ENCODE peak calls at places on chromosomes 2 and 18, in five cellular contexts. One of them, this sample, is unnamed.

GRCh38 chr18:3262234-3263171 is 570 bp downstream of the MYL12B start:
- DNase-seq in IMR-90: no peak
- DNase-seq in A549: no peak
- DNase-seq in K562: no peak
- DNase-seq in SK-N-SH: no peak
- DNase-seq in this sample: no peak

GRCh38 chr18:21599585-21600525 is 649 bp downstream of the ESCO1 start:
- DNase-seq in IMR-90: peak; percentile 9
- DNase-seq in A549: peak; percentile 21
- DNase-seq in K562: peak; percentile 66
- DNase-seq in SK-N-SH: peak; percentile 82
- DNase-seq in this sample: no peak

GRCh38 chr2:27263287-27264252 is 723 bp upstream of the SLC30A3 start:
- DNase-seq in IMR-90: no peak
- DNase-seq in A549: no peak
- DNase-seq in K562: no peak
- DNase-seq in SK-N-SH: peak; percentile 65
- DNase-seq in this sample: no peak

GRCh38 chr2:197538412-197538811 is 22.5 kb downstream of the MOB4 start:
- DNase-seq in IMR-90: peak; percentile 33
- DNase-seq in A549: no peak
- DNase-seq in K562: no peak
- DNase-seq in SK-N-SH: no peak
- DNase-seq in this sample: no peak

GRCh38 chr2:216992056-216992455 is 132.2 kb upstream of the TNP1 start:
- DNase-seq in IMR-90: no peak
- DNase-seq in A549: no peak
- DNase-seq in K562: no peak
- DNase-seq in SK-N-SH: no peak
- DNase-seq in this sample: no peak

GRCh38 chr2:84970956-84971798 is at the start of gene KCMF1:
- DNase-seq in IMR-90: peak; percentile 74
- DNase-seq in A549: no peak
- DNase-seq in K562: peak; percentile 89
- DNase-seq in SK-N-SH: peak; percentile 93
- DNase-seq in this sample: no peak

GRCh38 chr2:65033178-65033577 is 23.0 kb upstream of the CEP68 start:
- DNase-seq in IMR-90: no peak
- DNase-seq in A549: peak; percentile 29
- DNase-seq in K562: peak; percentile 47
- DNase-seq in SK-N-SH: peak; percentile 44
- DNase-seq in this sample: no peak

GRCh38 chr2:152825834-152826233 is 107.4 kb downstream of the ARL6IP6 start:
- DNase-seq in IMR-90: peak; percentile 24
- DNase-seq in A549: no peak
- DNase-seq in K562: no peak
- DNase-seq in SK-N-SH: no peak
- DNase-seq in this sample: no peak

GRCh38 chr18:32998285-32998684 is 225.5 kb upstream of the KLHL14 start:
- DNase-seq in IMR-90: no peak
- DNase-seq in A549: no peak
- DNase-seq in K562: no peak
- DNase-seq in SK-N-SH: no peak
- DNase-seq in this sample: no peak

GRCh38 chr18:2540575-2540974 is 30.7 kb downstream of the METTL4 start:
- DNase-seq in IMR-90: no peak
- DNase-seq in A549: no peak
- DNase-seq in K562: no peak
- DNase-seq in SK-N-SH: no peak
- DNase-seq in this sample: no peak

GRCh38 chr18:73879771-73880170 is 267.9 kb downstream of the FBXO15 start:
- DNase-seq in IMR-90: peak; percentile 66
- DNase-seq in A549: no peak
- DNase-seq in K562: no peak
- DNase-seq in SK-N-SH: no peak
- DNase-seq in this sample: no peak

GRCh38 chr2:162256621-162257020 is 13.4 kb upstream of the FAP start:
- DNase-seq in IMR-90: peak; percentile 37
- DNase-seq in A549: no peak
- DNase-seq in K562: no peak
- DNase-seq in SK-N-SH: no peak
- DNase-seq in this sample: no peak

GRCh38 chr2:122748552-122749011 is 993.1 kb downstream of the TSN start:
- DNase-seq in IMR-90: no peak
- DNase-seq in A549: no peak
- DNase-seq in K562: no peak
- DNase-seq in SK-N-SH: no peak
- DNase-seq in this sample: no peak

GRCh38 chr2:56287974-56288373 is 104.2 kb downstream of the CCDC85A start:
- DNase-seq in IMR-90: no peak
- DNase-seq in A549: no peak
- DNase-seq in K562: no peak
- DNase-seq in SK-N-SH: no peak
- DNase-seq in this sample: no peak
- TF ChIP-seq RCOR1 in IMR-90: no peak
- TF ChIP-seq RCOR1 in A549: no peak
- TF ChIP-seq RCOR1 in K562: no peak
- TF ChIP-seq RCOR1 in SK-N-SH: no peak
- TF ChIP-seq RCOR1 in this sample: no peak

GRCh38 chr2:62382757-62383156 is 123.2 kb downstream of the TMEM17 start:
- DNase-seq in IMR-90: peak; percentile 10
- DNase-seq in A549: no peak
- DNase-seq in K562: no peak
- DNase-seq in SK-N-SH: no peak
- DNase-seq in this sample: no peak

GRCh38 chr2:62383843-62384242 is 122.2 kb downstream of the TMEM17 start:
- DNase-seq in IMR-90: peak; percentile 20
- DNase-seq in A549: no peak
- DNase-seq in K562: no peak
- DNase-seq in SK-N-SH: no peak
- DNase-seq in this sample: no peak

GRCh38 chr2:62379576-62379975 is 126.4 kb downstream of the TMEM17 start:
- DNase-seq in IMR-90: no peak
- DNase-seq in A549: no peak
- DNase-seq in K562: no peak
- DNase-seq in SK-N-SH: no peak
- DNase-seq in this sample: no peak

GRCh38 chr2:62381672-62382071 is 124.3 kb downstream of the TMEM17 start:
- DNase-seq in IMR-90: no peak
- DNase-seq in A549: no peak
- DNase-seq in K562: no peak
- DNase-seq in SK-N-SH: no peak
- DNase-seq in this sample: no peak

GRCh38 chr2:62382122-62382521 is 123.9 kb downstream of the TMEM17 start:
- DNase-seq in IMR-90: no peak
- DNase-seq in A549: no peak
- DNase-seq in K562: no peak
- DNase-seq in SK-N-SH: no peak
- DNase-seq in this sample: no peak
- TF ChIP-seq RCOR1 in IMR-90: no peak
- TF ChIP-seq RCOR1 in A549: no peak
- TF ChIP-seq RCOR1 in K562: no peak
- TF ChIP-seq RCOR1 in SK-N-SH: no peak
- TF ChIP-seq RCOR1 in this sample: no peak

GRCh38 chr2:234679151-234679765 is 182.4 kb upstream of the ARL4C start:
- DNase-seq in IMR-90: no peak
- DNase-seq in A549: no peak
- DNase-seq in K562: no peak
- DNase-seq in SK-N-SH: no peak
- DNase-seq in this sample: no peak

GRCh38 chr2:234680688-234681050 is 183.8 kb upstream of the ARL4C start:
- DNase-seq in IMR-90: no peak
- DNase-seq in A549: no peak
- DNase-seq in K562: no peak
- DNase-seq in SK-N-SH: no peak
- DNase-seq in this sample: no peak

GRCh38 chr2:234678721-234679120 is 181.8 kb upstream of the ARL4C start:
- DNase-seq in IMR-90: peak; percentile 67
- DNase-seq in A549: no peak
- DNase-seq in K562: no peak
- DNase-seq in SK-N-SH: no peak
- DNase-seq in this sample: no peak

GRCh38 chr2:234681206-234681605 is 184.3 kb upstream of the ARL4C start:
- DNase-seq in IMR-90: no peak
- DNase-seq in A549: no peak
- DNase-seq in K562: no peak
- DNase-seq in SK-N-SH: no peak
- DNase-seq in this sample: no peak

DNA sequence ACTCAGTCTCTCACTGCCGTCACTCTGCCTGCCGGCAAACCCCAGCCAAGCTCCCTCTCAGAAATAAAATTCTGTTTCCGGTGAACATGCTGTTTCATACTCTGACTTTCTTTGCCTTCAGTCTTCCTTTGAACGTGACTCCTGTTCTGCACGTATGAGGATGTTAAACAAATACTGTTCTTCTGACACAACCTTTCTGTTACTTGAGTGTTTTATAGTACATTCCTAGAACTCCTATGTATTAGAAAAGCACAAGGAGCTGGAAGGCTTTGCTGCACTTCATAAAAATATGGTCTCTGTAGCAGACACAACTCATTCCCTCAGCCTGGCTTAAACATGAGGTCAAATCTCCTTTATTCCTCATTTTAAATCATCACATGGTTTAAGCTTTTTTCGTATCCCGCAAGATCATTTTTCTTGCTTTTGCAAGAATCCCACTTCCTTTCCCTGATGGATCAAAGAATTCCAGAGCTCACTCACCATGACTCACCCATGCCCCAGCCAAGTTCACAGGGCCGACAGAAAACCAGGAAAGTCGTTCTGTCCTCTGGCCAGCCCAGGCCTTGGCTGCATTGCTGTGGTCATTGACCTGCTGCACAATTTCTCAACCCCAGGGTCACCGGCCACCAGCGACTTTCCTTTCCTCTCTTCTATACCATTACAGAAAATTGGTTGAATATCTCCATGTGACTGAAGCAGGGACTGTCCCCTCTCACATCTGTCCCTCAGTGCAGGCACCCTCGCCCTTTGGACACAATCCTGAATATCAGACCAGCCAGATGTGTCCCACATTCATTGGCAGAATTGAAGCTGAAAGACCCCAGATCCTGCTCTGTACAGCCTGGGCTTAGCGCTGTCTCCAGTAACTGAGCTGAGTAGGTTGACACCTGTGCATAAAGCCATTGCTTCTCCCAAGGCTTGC is 183.1 kb upstream of the ARL4C start:
- DNase-seq in IMR-90: peak; percentile 99
- DNase-seq in A549: peak; percentile 67
- DNase-seq in K562: no peak
- DNase-seq in SK-N-SH: no peak
- DNase-seq in this sample: no peak
- TF ChIP-seq RCOR1 in IMR-90: peak; percentile 24
- TF ChIP-seq RCOR1 in A549: no peak
- TF ChIP-seq RCOR1 in K562: no peak
- TF ChIP-seq RCOR1 in SK-N-SH: no peak
- TF ChIP-seq RCOR1 in this sample: no peak

DNA sequence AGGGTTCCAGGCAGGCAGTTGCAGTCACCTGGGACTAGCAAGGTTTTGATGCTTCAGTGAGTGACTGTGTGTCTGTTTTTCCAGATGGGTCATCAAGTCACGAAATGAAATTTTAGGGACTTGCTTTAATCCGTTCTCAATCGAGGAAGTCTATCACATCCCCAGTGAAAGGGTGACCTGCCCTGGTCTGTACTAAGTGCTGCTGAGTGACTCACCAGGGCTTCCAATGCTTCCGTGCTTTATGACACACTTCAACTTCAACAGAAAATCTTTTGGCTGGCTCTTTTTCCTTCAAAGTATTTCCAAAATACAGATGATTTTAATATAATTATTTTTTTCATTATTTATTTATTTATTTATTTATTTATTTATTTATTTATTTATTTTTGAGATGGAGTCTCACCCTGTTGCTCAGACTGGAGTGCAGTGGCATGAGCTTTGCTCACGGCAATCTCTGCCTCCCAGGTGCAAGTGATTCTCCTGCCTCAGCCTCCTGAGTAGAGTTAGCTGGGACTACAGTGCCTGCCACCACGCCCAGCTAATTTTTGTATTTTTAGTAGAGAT is 18.4 kb downstream of the TFCP2L1 start:
- DNase-seq in IMR-90: no peak
- DNase-seq in A549: no peak
- DNase-seq in K562: no peak
- DNase-seq in SK-N-SH: no peak
- DNase-seq in this sample: no peak
- TF ChIP-seq RCOR1 in IMR-90: no peak
- TF ChIP-seq RCOR1 in A549: no peak
- TF ChIP-seq RCOR1 in K562: no peak
- TF ChIP-seq RCOR1 in SK-N-SH: no peak
- TF ChIP-seq RCOR1 in this sample: no peak

This sample was measured in GM12878.